ENCODE peak calls at places on chromosomes 7 and 10, in nine cellular contexts. K, D, X, A, Z, M, H, N and B are unnamed samples.

GRCh38 chr7:8263048-8263447 is 1.1 kb upstream of the ICA1 start:
- DNase-seq in H (no peak), A (no peak), D (no peak), Z (no peak), M (no peak), X (no peak), N (no peak), K (no peak), B (no peak)

GRCh38 chr10:60098676-60099601 is 192.6 kb upstream of the CCDC6 start:
- DNase-seq in K (no peak), A (peak; percentile 41), Z (no peak), D (no peak), X (no peak), N (peak; percentile 38), M (peak; percentile 52), H (no peak), B (no peak)

GRCh38 chr10:100021322-100021721 is 11.6 kb upstream of the DNMBP start:
- DNase-seq in X (no peak), D (no peak), K (no peak), M (no peak), Z (no peak), N (peak; percentile 52), A (peak; percentile 77), H (no peak), B (no peak)

GRCh38 chr10:118722694-118723093 is 32.1 kb downstream of the CACUL1 start:
- DNase-seq in D (no peak), A (no peak), X (no peak), N (no peak), M (no peak), Z (no peak), K (no peak), H (no peak), B (no peak)

GRCh38 chr7:1569016-1569415 is 816 bp downstream of the PSMG3 start:
- DNase-seq in H (no peak), Z (no peak), M (peak; percentile 28), N (peak; percentile 74), D (no peak), K (no peak), X (no peak), A (peak; percentile 63), B (no peak)

GRCh38 chr7:353746-354325 is 63.9 kb downstream of the FOXL3 start:
- DNase-seq in A (no peak), K (no peak), D (no peak), H (no peak), X (peak; percentile 64), M (no peak), N (no peak), Z (peak; percentile 70), B (no peak)

GRCh38 chr10:77350711-77351119 is 286.9 kb downstream of the KCNMA1 start:
- DNase-seq in A (no peak), Z (no peak), D (peak; percentile 94), K (peak; percentile 96), N (peak; percentile 94), M (no peak), H (no peak), X (peak; percentile 71), B (peak; percentile 96)

GRCh38 chr10:97764519-97764931 is 7.3 kb downstream of the SFRP5 start:
- DNase-seq in A (peak; percentile 17), X (no peak), H (no peak), D (no peak), Z (peak; percentile 40), N (no peak), K (no peak), M (peak; percentile 72), B (no peak)

GRCh38 chr10:129236411-129236810 is 230.6 kb upstream of the MGMT start:
- DNase-seq in Z (no peak), X (no peak), A (no peak), M (no peak), N (no peak), H (no peak), D (no peak), K (no peak), B (no peak)

GRCh38 chr10:129231821-129232220 is 235.2 kb upstream of the MGMT start:
- DNase-seq in A (no peak), D (no peak), M (no peak), X (no peak), K (no peak), Z (no peak), H (no peak), N (no peak), B (no peak)

GRCh38 chr10:129233351-129234148 is 233.5 kb upstream of the MGMT start:
- DNase-seq in M (no peak), X (no peak), N (no peak), H (no peak), Z (no peak), K (no peak), A (no peak), D (no peak), B (no peak)
- H3K4me3 ChIP-seq in M (no peak overlapping the region), X (no peak overlapping the region), N (no peak overlapping the region), H (no peak overlapping the region), Z (no peak overlapping the region), K (no peak overlapping the region), A (no peak overlapping the region), D (no peak overlapping the region), B (no peak overlapping the region)

GRCh38 chr7:117154721-117155120 is 168.1 kb downstream of the WNT2 start:
- DNase-seq in M (no peak), D (no peak), K (no peak), N (no peak), Z (no peak), X (no peak), A (no peak), H (no peak), B (no peak)

GRCh38 chr7:117155694-117156093 is 167.2 kb downstream of the WNT2 start:
- DNase-seq in A (no peak), H (no peak), D (no peak), N (no peak), K (no peak), Z (no peak), X (no peak), M (no peak), B (no peak)

GRCh38 chr7:117158941-117159705 is 163.7 kb downstream of the WNT2 start:
- DNase-seq in D (peak; percentile 50), K (no peak), X (no peak), H (no peak), Z (no peak), M (no peak), A (no peak), N (no peak), B (peak; percentile 38)

GRCh38 chr7:117157871-117158209 is 165.0 kb downstream of the WNT2 start:
- DNase-seq in X (no peak), M (no peak), A (no peak), K (no peak), N (no peak), H (no peak), D (no peak), Z (no peak), B (no peak)

GRCh38 chr7:117157121-117157870 is 165.6 kb downstream of the WNT2 start:
- DNase-seq in X (peak; percentile 21), K (no peak), Z (no peak), H (no peak), N (peak; percentile 37), A (no peak), D (peak; percentile 46), M (no peak), B (peak; percentile 82)
- TF ChIP-seq CTCF in X (no peak), K (peak; percentile 28), Z (no peak), H (no peak), N (peak; percentile 26), A (no peak), D (peak; percentile 48), M (no peak), B (peak; percentile 42)

DNA sequence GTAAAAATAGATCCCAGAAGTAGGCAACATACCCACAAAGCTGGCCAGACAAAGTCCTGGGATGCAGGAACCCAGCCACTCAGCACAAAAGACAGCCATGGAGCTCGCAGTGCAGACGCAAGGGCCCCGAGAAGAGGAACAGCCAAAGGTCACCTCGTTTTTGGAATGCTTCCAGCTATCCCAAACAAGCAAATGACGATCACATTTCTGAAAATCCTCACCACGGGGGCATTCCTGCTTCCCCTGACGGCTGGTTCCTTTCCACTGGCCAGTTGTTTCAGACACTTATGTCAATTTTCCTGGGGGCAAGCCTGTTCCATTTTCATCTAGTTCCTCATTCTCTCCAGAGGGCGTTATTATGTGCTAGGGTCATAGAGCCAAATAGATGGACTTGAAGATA is 21.3 kb upstream of the IKZF1 start:
- DNase-seq in H (no peak), M (no peak), Z (no peak), K (no peak), X (no peak), A (no peak), D (no peak), N (no peak), B (no peak)
- H3K4me3 ChIP-seq in H (no peak overlapping the region), M (no peak overlapping the region), Z (no peak overlapping the region), K (no peak overlapping the region), X (no peak overlapping the region), A (peak overlapping the region; percentile 62), D (no peak overlapping the region), N (no peak overlapping the region), B (no peak overlapping the region)

GRCh38 chr7:42702647-42703046 is 209.2 kb downstream of the C7orf25 start:
- DNase-seq in K (no peak), X (no peak), N (no peak), D (no peak), A (no peak), M (no peak), H (no peak), Z (no peak), B (no peak)

GRCh38 chr7:42699415-42700178 is 212.3 kb downstream of the C7orf25 start:
- DNase-seq in M (no peak), K (no peak), X (no peak), D (no peak), A (no peak), N (no peak), Z (no peak), H (no peak), B (no peak)

GRCh38 chr7:42694894-42695553 is 216.8 kb downstream of the C7orf25 start:
- DNase-seq in A (no peak), K (no peak), D (no peak), X (no peak), Z (no peak), M (no peak), N (no peak), H (no peak), B (no peak)

GRCh38 chr7:42704710-42705109 is 207.2 kb downstream of the C7orf25 start:
- DNase-seq in X (no peak), D (no peak), A (no peak), M (no peak), Z (no peak), H (no peak), N (no peak), K (no peak), B (no peak)

DNA sequence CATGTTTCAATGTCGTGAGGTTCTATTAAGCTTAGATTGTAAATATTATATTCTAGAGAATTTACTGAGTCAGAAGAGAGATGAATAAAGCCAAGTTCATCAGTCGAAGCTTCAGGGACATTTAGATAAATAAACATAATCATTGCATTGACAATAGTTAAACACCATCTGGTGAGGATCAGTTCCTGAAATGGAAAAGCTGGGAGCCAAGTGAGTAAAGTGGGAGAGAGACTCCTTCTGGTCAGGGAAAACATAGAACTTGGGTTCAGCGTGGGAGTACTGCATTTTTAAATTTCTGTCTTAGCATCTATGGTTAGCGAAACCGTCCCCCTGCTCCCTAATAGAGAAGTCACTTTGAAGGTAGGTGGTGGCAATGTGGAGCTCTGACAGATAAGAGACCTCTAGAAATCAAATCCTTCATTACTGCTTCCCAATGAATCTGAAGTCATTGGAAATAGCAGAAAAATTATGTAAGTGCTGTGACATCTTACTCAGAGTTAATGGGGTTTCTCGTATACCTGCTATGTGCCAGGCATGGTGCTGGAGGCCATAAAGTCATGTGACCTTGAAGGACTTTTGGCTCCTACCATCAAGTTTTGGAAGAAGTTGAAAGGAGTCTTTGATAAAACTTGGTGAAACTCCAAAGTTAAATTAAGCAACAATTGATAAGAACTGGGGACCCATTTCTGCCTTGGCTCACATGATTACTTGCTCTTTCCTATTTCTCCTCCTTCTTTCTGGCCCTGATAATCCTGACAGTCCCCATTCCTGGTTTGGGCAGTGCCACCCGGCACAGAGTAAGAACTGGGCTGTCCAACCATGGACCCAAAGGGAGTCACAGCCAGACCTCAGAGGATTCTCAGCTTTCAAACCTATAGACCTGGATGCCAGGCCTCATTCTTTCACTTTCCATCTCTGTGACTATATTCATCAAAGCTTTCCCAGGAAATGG is 211.2 kb downstream of the C7orf25 start:
- DNase-seq in K (no peak), N (no peak), X (no peak), A (no peak), Z (no peak), M (no peak), H (no peak), D (no peak), B (no peak)
- TF ChIP-seq CTCF in K (no peak), N (no peak), X (no peak), A (no peak), Z (no peak), M (no peak), H (no peak), D (peak; percentile 13), B (no peak)